ENCODE peak calls at places on chromosomes 12 and 14, in eight cellular contexts. X is T-helper 1 cell; N is PC-3; G is coronary artery; A is stimulated activated CD4-positive, alpha-beta T cell treated with anti-CD3 and anti-CD28 coated beads, Interleukin-1b, Interleukin-23, amount 100 ng/mL, for 24 hours; E is AG08395; Q is activated CD4-positive, alpha-beta T cell treated with anti-CD3 and anti-CD28 coated beads for 48 hours; W is brain microvascular endothelial cell. D is an unnamed sample.

GRCh38 chr12:54390668-54391551 is 6.4 kb upstream of the ZNF385A start:
- DNase-seq in X (peak), N (peak), G (no peak), A (peak), E (no peak), Q (peak), W (no peak), D (peak)

GRCh38 chr14:101191086-101191881 is 287.8 kb upstream of the RTL1 start:
- DNase-seq in X (no peak), N (no peak), G (peak), A (no peak), E (no peak), Q (no peak), W (no peak), D (no peak)

GRCh38 chr12:125643055-125643454 is 577.8 kb downstream of the AACS start:
- DNase-seq in X (no peak), N (no peak), G (no peak), A (no peak), E (no peak), Q (no peak), W (no peak), D (no peak)

GRCh38 chr14:70879448-70879847 is 27.8 kb upstream of the PCNX1 start:
- DNase-seq in X (no peak), N (no peak), G (no peak), A (no peak), E (no peak), Q (no peak), W (no peak), D (no peak)

GRCh38 chr12:89370411-89370810 is 18.1 kb upstream of the DUSP6 start:
- DNase-seq in X (no peak), N (no peak), G (no peak), A (no peak), E (no peak), Q (no peak), W (no peak), D (no peak)

GRCh38 chr12:96383991-96384390 is 16.2 kb downstream of the CDK17 start:
- DNase-seq in X (no peak), N (no peak), G (no peak), A (no peak), E (no peak), Q (no peak), W (no peak), D (no peak)

GRCh38 chr14:102711207-102711606 is 66.0 kb upstream of the TRAF3 start:
- DNase-seq in X (no peak), N (no peak), G (no peak), A (no peak), E (no peak), Q (no peak), W (no peak), D (no peak)

GRCh38 chr12:9133243-9133938 is 17.7 kb upstream of the A2M start:
- DNase-seq in X (no peak), N (no peak), G (no peak), A (no peak), E (no peak), Q (no peak), W (no peak), D (no peak)

GRCh38 chr12:19462441-19462840 is 23.1 kb downstream of the AEBP2 start:
- DNase-seq in X (no peak), N (no peak), G (no peak), A (no peak), E (no peak), Q (no peak), W (peak), D (no peak)

GRCh38 chr14:79424462-79424861 is 786.8 kb downstream of the DIO2 start:
- DNase-seq in X (no peak), N (no peak), G (no peak), A (no peak), E (no peak), Q (no peak), W (no peak), D (no peak)

GRCh38 chr14:68951051-68951797 is 27.9 kb downstream of the ACTN1 start:
- DNase-seq in X (no peak), N (peak), G (peak), A (no peak), E (peak), Q (no peak), W (peak), D (no peak)

GRCh38 chr14:57866199-57866755 is 385 bp upstream of the SLC35F4 start:
- DNase-seq in X (no peak), N (no peak), G (no peak), A (no peak), E (no peak), Q (no peak), W (no peak), D (no peak)

GRCh38 chr14:84442481-84442880 is 1087.5 kb upstream of the FLRT2 start:
- DNase-seq in X (no peak), N (peak), G (no peak), A (no peak), E (no peak), Q (no peak), W (no peak), D (no peak)

GRCh38 chr12:48023386-48023785 is 19.1 kb upstream of the COL2A1 start:
- DNase-seq in X (no peak), N (no peak), G (no peak), A (no peak), E (no peak), Q (no peak), W (no peak), D (no peak)

GRCh38 chr14:66247662-66248061 is 238.5 kb upstream of the CCDC196 start:
- DNase-seq in X (no peak), N (no peak), G (no peak), A (no peak), E (peak), Q (no peak), W (no peak), D (no peak)

GRCh38 chr14:54169254-54169924 is 212.8 kb upstream of the BMP4 start:
- DNase-seq in X (no peak), N (peak), G (no peak), A (no peak), E (no peak), Q (no peak), W (no peak), D (no peak)

GRCh38 chr14:50082784-50083466 is 33.4 kb downstream of the VCPKMT start:
- DNase-seq in X (peak), N (no peak), G (no peak), A (peak), E (no peak), Q (peak), W (peak), D (peak)

GRCh38 chr12:3049596-3050314 is 27.4 kb upstream of the TSPAN9 start:
- DNase-seq in X (no peak), N (no peak), G (no peak), A (no peak), E (no peak), Q (no peak), W (no peak), D (no peak)

GRCh38 chr12:124224535-124225110 is 70.3 kb upstream of the RFLNA start:
- DNase-seq in X (no peak), N (no peak), G (no peak), A (no peak), E (no peak), Q (no peak), W (no peak), D (no peak)

GRCh38 chr12:19058235-19059021 is 71.1 kb upstream of the PLEKHA5 start:
- DNase-seq in X (no peak), N (no peak), G (no peak), A (no peak), E (no peak), Q (no peak), W (peak), D (no peak)

GRCh38 chr14:101593411-101594181 is 32.3 kb downstream of the DIO3 start:
- DNase-seq in X (no peak), N (no peak), G (no peak), A (no peak), E (no peak), Q (no peak), W (no peak), D (no peak)

GRCh38 chr14:103524002-103524785 is 1.6 kb upstream of the CKB start:
- DNase-seq in X (no peak), N (no peak), G (peak), A (no peak), E (no peak), Q (no peak), W (no peak), D (no peak)

GRCh38 chr14:33587761-33588160 is 363.1 kb downstream of the EGLN3 start:
- DNase-seq in X (no peak), N (no peak), G (no peak), A (no peak), E (no peak), Q (no peak), W (no peak), D (no peak)

GRCh38 chr12:51926718-51927117 is 19.4 kb downstream of the ACVRL1 start:
- DNase-seq in X (no peak), N (peak), G (no peak), A (peak), E (no peak), Q (peak), W (peak), D (peak)

GRCh38 chr12:19916982-19917381 is 451.4 kb upstream of the PDE3A start:
- DNase-seq in X (no peak), N (no peak), G (no peak), A (no peak), E (no peak), Q (no peak), W (no peak), D (no peak)

GRCh38 chr12:52277486-52278245 is 3.2 kb downstream of the KRT86 start:
- DNase-seq in X (no peak), N (no peak), G (peak), A (no peak), E (no peak), Q (no peak), W (no peak), D (no peak)

GRCh38 chr14:76780875-76781647 is 19.8 kb downstream of the VASH1 start:
- DNase-seq in X (no peak), N (no peak), G (no peak), A (no peak), E (no peak), Q (no peak), W (no peak), D (no peak)

GRCh38 chr12:42691991-42692557 is 102.5 kb upstream of the PRICKLE1 start:
- DNase-seq in X (no peak), N (no peak), G (no peak), A (no peak), E (no peak), Q (no peak), W (no peak), D (no peak)

GRCh38 chr14:89702151-89702936 is 252.2 kb downstream of the EFCAB11 start:
- DNase-seq in X (no peak), N (no peak), G (peak), A (no peak), E (peak), Q (no peak), W (no peak), D (no peak)

GRCh38 chr14:75896341-75896740 is 85.5 kb downstream of the TGFB3 start:
- DNase-seq in X (no peak), N (no peak), G (no peak), A (no peak), E (no peak), Q (no peak), W (no peak), D (no peak)

GRCh38 chr14:74409441-74409840 is 16.6 kb downstream of the SYNDIG1L start:
- DNase-seq in X (no peak), N (no peak), G (no peak), A (no peak), E (no peak), Q (no peak), W (no peak), D (no peak)

GRCh38 chr14:70905316-70905715 is 1.9 kb upstream of the PCNX1 start:
- DNase-seq in X (no peak), N (no peak), G (no peak), A (no peak), E (peak), Q (no peak), W (no peak), D (no peak)

GRCh38 chr14:65549429-65549828 is 136.9 kb downstream of the FUT8 start:
- DNase-seq in X (no peak), N (no peak), G (no peak), A (no peak), E (no peak), Q (no peak), W (no peak), D (no peak)

GRCh38 chr12:91922139-91922538 is 223.5 kb downstream of the BTG1 start:
- DNase-seq in X (no peak), N (no peak), G (no peak), A (no peak), E (no peak), Q (no peak), W (no peak), D (no peak)

D was measured in T follicular helper cell.